ENCODE peak calls at places on chromosomes 13 and 19, in eight cellular contexts. N is small intestine, Q is stomach, W is mucosa of descending colon, X is lower lobe of right lung, Z is fibroblast of mammary gland, V is SJCRH30, B is epithelial cell of proximal tubule. L is an unnamed sample.

GRCh38 chr13:112012004-112012704 is 54.8 kb upstream of the SOX1 start:
- DNase-seq in X (peak; percentile 83), Z (no peak), V (no peak), B (no peak), W (no peak), Q (peak; percentile 49), N (no peak), L (no peak)

GRCh38 chr19:52739576-52739975 is 4.7 kb upstream of the ZNF611 start:
- DNase-seq in V (no peak), W (no peak), Q (no peak), Z (no peak), X (no peak), N (no peak), B (no peak), L (no peak)

GRCh38 chr13:112699318-112699918 is 9.6 kb downstream of the ATP11A start:
- DNase-seq in Q (peak; percentile 18), Z (no peak), W (no peak), B (no peak), N (no peak), V (no peak), X (no peak), L (no peak)

GRCh38 chr19:7668842-7669241 is at the start of gene RETN:
- DNase-seq in Z (no peak), W (no peak), N (no peak), B (no peak), V (no peak), X (no peak), Q (no peak), L (no peak)

GRCh38 chr19:16327911-16328823 is 3.5 kb downstream of the KLF2 start:
- DNase-seq in N (peak; percentile 27), X (peak; percentile 92), Z (peak; percentile 91), Q (peak; percentile 73), V (no peak), W (peak; percentile 67), B (no peak), L (peak; percentile 98)

GRCh38 chr13:47109028-47109427 is 212.2 kb upstream of the HTR2A start:
- DNase-seq in W (no peak), Z (peak; percentile 15), V (no peak), B (no peak), X (no peak), N (no peak), Q (peak; percentile 31), L (no peak)

GRCh38 chr13:31052478-31052877 is 109.2 kb downstream of the HSPH1 start:
- DNase-seq in X (no peak), Z (no peak), V (no peak), W (no peak), Q (no peak), B (no peak), N (no peak), L (no peak)

GRCh38 chr13:45454204-45454603 is 10.5 kb upstream of the COG3 start:
- DNase-seq in Z (no peak), X (no peak), W (no peak), B (no peak), V (no peak), N (no peak), Q (no peak), L (no peak)

GRCh38 chr13:46392967-46393366 is 5.9 kb upstream of the RUBCNL start:
- DNase-seq in B (no peak), N (no peak), W (no peak), Z (no peak), V (peak; percentile 68), Q (no peak), X (no peak), L (no peak)

GRCh38 chr19:45508681-45508930 is 1.3 kb downstream of the VASP start:
- DNase-seq in B (no peak), X (no peak), V (no peak), Q (no peak), W (no peak), Z (no peak), N (no peak), L (no peak)

DNA sequence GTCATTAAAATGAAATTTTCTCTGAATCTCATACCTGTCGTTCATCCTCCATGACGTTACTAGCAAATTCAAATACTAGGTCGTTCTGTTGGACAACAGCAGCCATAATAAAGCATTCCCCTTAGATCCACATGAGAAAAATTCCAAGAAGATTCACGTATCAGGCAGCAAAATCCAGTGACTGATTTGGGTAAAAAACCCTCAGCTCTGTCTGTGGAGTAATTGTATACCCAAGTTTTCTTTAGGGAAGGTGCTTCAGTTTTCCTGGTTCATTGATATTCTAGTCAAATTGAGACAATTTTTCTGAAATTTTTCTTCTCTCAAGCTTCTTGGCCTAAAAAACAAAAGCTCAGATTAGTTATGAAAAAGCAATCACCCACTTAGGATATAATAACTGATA is 37.2 kb downstream of the ELF1 start:
- DNase-seq in X (no peak), B (no peak), V (peak; percentile 46), N (no peak), Q (no peak), Z (no peak), W (no peak), L (no peak)
- H3K4me3 ChIP-seq in X (peak overlapping the region; percentile 45), B (no peak overlapping the region), V (peak overlapping the region; percentile 51), N (no peak overlapping the region), Q (peak overlapping the region; percentile 28), Z (no peak overlapping the region), W (no peak overlapping the region), L (no peak overlapping the region)

DNA sequence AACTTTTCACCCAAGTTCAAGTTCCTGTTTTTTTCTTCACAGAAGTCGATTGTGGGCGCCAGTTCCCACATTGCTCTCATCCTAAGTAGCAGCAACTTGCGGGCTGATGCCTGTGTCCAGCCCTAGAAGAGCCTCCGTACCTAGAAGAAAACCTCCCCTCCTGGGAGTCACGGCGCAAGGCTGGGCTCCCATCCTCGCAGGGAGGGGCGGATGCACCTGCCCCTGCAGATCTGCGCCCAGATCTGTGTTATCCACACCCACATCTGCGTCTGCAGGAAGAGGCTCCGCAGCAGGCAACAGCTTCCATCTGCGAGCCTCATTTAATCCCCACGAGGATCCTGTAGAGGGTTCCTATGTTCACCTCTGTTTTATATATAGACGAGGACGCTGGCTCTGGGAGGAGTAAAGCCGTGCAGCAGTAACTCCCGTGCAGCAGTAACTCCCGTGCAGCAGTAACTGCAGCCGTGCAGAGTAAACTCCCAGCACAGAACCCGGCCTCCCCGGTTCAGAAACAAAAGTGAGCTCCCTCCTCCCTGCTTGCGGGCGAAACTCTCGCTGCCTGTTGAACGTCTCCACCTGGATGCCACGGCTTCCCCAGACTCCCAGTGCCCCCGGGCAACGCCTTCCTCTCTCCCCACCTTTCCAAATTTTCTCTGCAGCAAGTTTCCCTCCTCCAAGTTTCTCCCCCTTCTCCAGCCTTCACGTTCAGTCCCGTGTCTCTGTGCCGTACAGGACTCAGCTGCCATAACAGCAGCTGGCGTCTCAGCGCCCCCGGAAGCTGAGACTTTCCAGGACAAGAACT is 23.5 kb upstream of the LAIR1 start:
- DNase-seq in X (peak; percentile 69), N (peak; percentile 14), B (no peak), W (no peak), Q (no peak), V (peak; percentile 35), Z (no peak), L (no peak)
- H3K4me3 ChIP-seq in X (peak overlapping the region; percentile 49), N (no peak overlapping the region), B (peak overlapping the region; percentile 29), W (no peak overlapping the region), Q (peak overlapping the region; percentile 38), V (no peak overlapping the region), Z (no peak overlapping the region), L (peak overlapping the region; percentile 38)

GRCh38 chr19:39264306-39265290 is 3.6 kb upstream of the IFNL2 start:
- DNase-seq in N (no peak), Q (no peak), Z (no peak), W (no peak), B (no peak), X (no peak), V (no peak), L (no peak)
- H3K4me3 ChIP-seq in N (no peak overlapping the region), Q (no peak overlapping the region), Z (no peak overlapping the region), W (no peak overlapping the region), B (no peak overlapping the region), X (no peak overlapping the region), V (no peak overlapping the region), L (no peak overlapping the region)

GRCh38 chr19:33134571-33135041 is 2.7 kb downstream of the WDR88 start:
- DNase-seq in X (no peak), W (peak; percentile 15), B (no peak), V (no peak), N (no peak), Z (no peak), Q (no peak), L (no peak)
- H3K4me3 ChIP-seq in X (no peak overlapping the region), W (no peak overlapping the region), B (no peak overlapping the region), V (no peak overlapping the region), N (no peak overlapping the region), Z (no peak overlapping the region), Q (no peak overlapping the region), L (no peak overlapping the region)

DNA sequence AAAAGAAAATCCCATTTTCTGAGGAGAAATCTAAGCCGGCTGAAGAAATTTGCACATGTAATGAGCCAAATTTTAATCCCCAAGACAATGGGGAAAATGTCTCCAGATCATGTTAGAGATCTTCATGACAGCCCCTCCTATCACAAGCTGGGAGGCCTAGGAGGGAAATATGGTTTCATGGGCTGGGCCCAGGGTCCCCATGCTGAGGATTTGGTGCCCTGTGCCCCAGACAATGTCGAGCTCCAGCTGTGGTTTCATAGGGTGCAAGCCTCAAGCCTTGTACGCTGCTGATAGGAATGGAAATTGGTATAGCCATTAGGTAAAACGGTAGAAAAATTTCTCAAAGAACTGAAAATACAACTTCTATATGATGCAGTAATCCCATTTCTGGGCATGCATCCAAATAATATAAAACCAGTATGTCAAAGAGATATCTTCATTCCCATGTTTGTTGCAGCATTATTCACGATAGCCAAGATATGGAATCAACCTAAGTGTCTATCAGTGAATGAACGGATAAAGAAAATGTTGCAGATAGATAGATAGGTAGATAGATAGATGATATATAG is 19.3 kb upstream of the FREM2 start:
- DNase-seq in B (no peak), N (no peak), Q (no peak), X (no peak), W (no peak), Z (no peak), V (no peak), L (no peak)
- H3K4me3 ChIP-seq in B (no peak overlapping the region), N (no peak overlapping the region), Q (no peak overlapping the region), X (no peak overlapping the region), W (no peak overlapping the region), Z (no peak overlapping the region), V (no peak overlapping the region), L (no peak overlapping the region)

GRCh38 chr19:1360126-1360817 is 23.4 kb upstream of the NDUFS7 start:
- DNase-seq in Z (no peak), B (no peak), N (no peak), X (no peak), V (no peak), W (no peak), Q (no peak), L (peak; percentile 11)
- H3K4me3 ChIP-seq in Z (no peak overlapping the region), B (no peak overlapping the region), N (no peak overlapping the region), X (peak overlapping the region; percentile 40), V (peak overlapping the region; percentile 58), W (no peak overlapping the region), Q (peak overlapping the region; percentile 28), L (no peak overlapping the region)

GRCh38 chr19:22622901-22623840 is 11.0 kb upstream of the ZNF492 start:
- DNase-seq in W (no peak), B (no peak), Q (no peak), X (no peak), V (no peak), N (no peak), Z (no peak), L (no peak)
- H3K4me3 ChIP-seq in W (no peak overlapping the region), B (no peak overlapping the region), Q (peak overlapping the region; percentile 33), X (no peak overlapping the region), V (no peak overlapping the region), N (no peak overlapping the region), Z (no peak overlapping the region), L (no peak overlapping the region)